ENCODE peak calls at places on chromosomes 7 and 10, in six cellular contexts. V is left lung, C is mucosa of descending colon, E is heart right ventricle, O is body of pancreas, H is RWPE2. W is an unnamed sample. For H3K4me1, the result is how much of the 10 kb centered on the place peaks cover.

GRCh38 chr7:45609180-45609579 is 35.0 kb downstream of the ADCY1 start:
- ATAC-seq in H (no peak), C (no peak), E (no peak), O (no peak), V (no peak), W (no peak)

GRCh38 chr7:90832726-90833125 is 236.6 kb downstream of the CDK14 start:
- ATAC-seq in V (no peak), H (no peak), E (no peak), O (no peak), C (no peak), W (no peak)

GRCh38 chr7:156209087-156209486 is 396.8 kb upstream of the SHH start:
- ATAC-seq in C (no peak), O (no peak), E (no peak), V (no peak), H (no peak), W (no peak)

GRCh38 chr7:151115836-151116418 is 29.7 kb downstream of the AGAP3 start:
- ATAC-seq in V (peak), C (peak), O (peak), H (peak), E (peak), W (no peak)

GRCh38 chr10:113978802-113979201 is 64.9 kb upstream of the ADRB1 start:
- ATAC-seq in E (peak), O (no peak), C (no peak), H (no peak), V (no peak), W (no peak)

GRCh38 chr7:132234751-132235150 is 341.5 kb downstream of the PLXNA4 start:
- ATAC-seq in O (no peak), E (peak), V (peak), H (no peak), C (no peak), W (no peak)

GRCh38 chr7:136033413-136034031 is 56.4 kb upstream of the MTPN start:
- ATAC-seq in H (no peak), V (no peak), E (peak), O (peak), C (no peak), W (peak)

GRCh38 chr10:32890444-32890843 is 67.6 kb downstream of the ITGB1 start:
- ATAC-seq in C (no peak), H (no peak), E (no peak), V (no peak), O (no peak), W (no peak)

GRCh38 chr7:76008156-76008687 is 13.8 kb upstream of the TMEM120A start:
- ATAC-seq in O (no peak), C (no peak), E (no peak), H (no peak), V (no peak), W (no peak)

GRCh38 chr7:37518266-37518665 is 69.6 kb upstream of the ELMO1 start:
- ATAC-seq in V (no peak), H (no peak), O (no peak), E (no peak), C (no peak), W (no peak)

GRCh38 chr7:109964780-109965179 is 1126.1 kb upstream of the LRRN3 start:
- ATAC-seq in H (peak), V (no peak), O (no peak), E (no peak), C (no peak), W (no peak)

GRCh38 chr10:46005383-46005782 is 25.0 kb downstream of the NCOA4 start:
- ATAC-seq in V (no peak), O (no peak), H (no peak), C (no peak), E (no peak), W (no peak)

GRCh38 chr7:82050792-82051191 is 280.9 kb upstream of the HGF start:
- ATAC-seq in V (peak), H (peak), E (peak), C (peak), O (no peak), W (no peak)

GRCh38 chr10:87534173-87534858 is 29.6 kb downstream of the MINPP1 start:
- ATAC-seq in O (no peak), H (no peak), E (no peak), V (peak), C (no peak), W (no peak)

GRCh38 chr10:109698888-109699685 is 224.2 kb downstream of the XPNPEP1 start:
- ATAC-seq in O (no peak), C (peak), H (no peak), E (no peak), V (no peak), W (no peak)

GRCh38 chr7:25895792-25896171 is 256.2 kb upstream of the NFE2L3 start:
- ATAC-seq in O (peak), V (no peak), E (no peak), H (no peak), C (no peak), W (no peak)

GRCh38 chr7:27196287-27196739 is 3.6 kb downstream of the HOXA13 start:
- ATAC-seq in V (peak), H (no peak), O (no peak), C (peak), E (no peak), W (no peak)

GRCh38 chr10:102267748-102268147 is 22.4 kb downstream of the GBF1 start:
- ATAC-seq in H (peak), V (peak), O (no peak), E (no peak), C (no peak), W (peak)

GRCh38 chr10:101292194-101293006 is 61.6 kb upstream of the BTRC start:
- ATAC-seq in O (peak), C (no peak), V (peak), E (peak), H (peak), W (peak)

GRCh38 chr7:47778153-47778661 is 170.1 kb downstream of the PKD1L1 start:
- ATAC-seq in V (no peak), E (no peak), H (peak), C (peak), O (no peak), W (no peak)

GRCh38 chr10:22552888-22553378 is 161.4 kb downstream of the PIP4K2A start:
- ATAC-seq in V (no peak), H (peak), O (no peak), C (peak), E (peak), W (no peak)

GRCh38 chr10:51092402-51092801 is 18.1 kb downstream of the PRKG1 start:
- ATAC-seq in O (no peak), E (peak), H (no peak), V (no peak), C (no peak), W (peak)

GRCh38 chr10:34286136-34286739 is 528.9 kb downstream of the PARD3 start:
- ATAC-seq in E (peak), C (no peak), H (no peak), O (no peak), V (no peak), W (no peak)

GRCh38 chr10:53025172-53025651 is 252.6 kb upstream of the MBL2 start:
- ATAC-seq in E (no peak), V (peak), O (peak), H (no peak), C (no peak), W (no peak)
- H3K4me3 ChIP-seq in E (no peak), V (peak), O (no peak), H (peak), C (no peak), W (peak)

GRCh38 chr7:79647711-79648110 is 194.2 kb upstream of the MAGI2 start:
- ATAC-seq in C (no peak), E (no peak), V (no peak), O (no peak), H (no peak), W (no peak)

GRCh38 chr7:79658304-79658703 is 204.8 kb upstream of the MAGI2 start:
- ATAC-seq in C (no peak), V (no peak), E (no peak), O (no peak), H (no peak), W (no peak)

GRCh38 chr7:79652619-79653018 is 199.2 kb upstream of the MAGI2 start:
- ATAC-seq in C (no peak), E (no peak), V (no peak), H (no peak), O (no peak), W (no peak)

DNA sequence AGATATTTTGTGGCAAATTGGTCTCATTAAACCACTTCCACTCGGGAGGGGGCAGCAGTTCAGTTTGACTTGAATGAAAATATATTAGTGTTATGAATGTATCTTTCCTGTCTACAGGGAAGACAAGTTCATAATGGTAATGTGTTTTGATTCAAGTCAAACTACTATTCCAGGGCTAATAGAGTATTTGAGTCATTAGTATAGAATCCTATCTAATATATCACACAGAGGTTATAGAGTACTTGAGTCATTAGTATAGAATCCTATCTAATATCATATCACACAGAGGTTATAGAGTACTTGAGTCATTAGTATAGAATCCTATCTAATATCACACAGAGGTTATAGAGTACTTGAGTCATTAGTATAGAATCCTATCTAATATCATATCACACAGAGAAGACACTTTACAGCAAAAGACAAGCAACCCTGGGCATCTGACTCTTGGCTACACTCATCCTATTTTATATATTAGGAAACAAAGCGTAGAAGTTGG is 199.7 kb upstream of the MAGI2 start:
- ATAC-seq in O (no peak), H (peak), V (no peak), C (no peak), E (no peak), W (no peak)
- TF ChIP-seq CTCF in O (no peak), H (no peak), V (no peak), C (no peak), E (no peak), W (no peak)

DNA sequence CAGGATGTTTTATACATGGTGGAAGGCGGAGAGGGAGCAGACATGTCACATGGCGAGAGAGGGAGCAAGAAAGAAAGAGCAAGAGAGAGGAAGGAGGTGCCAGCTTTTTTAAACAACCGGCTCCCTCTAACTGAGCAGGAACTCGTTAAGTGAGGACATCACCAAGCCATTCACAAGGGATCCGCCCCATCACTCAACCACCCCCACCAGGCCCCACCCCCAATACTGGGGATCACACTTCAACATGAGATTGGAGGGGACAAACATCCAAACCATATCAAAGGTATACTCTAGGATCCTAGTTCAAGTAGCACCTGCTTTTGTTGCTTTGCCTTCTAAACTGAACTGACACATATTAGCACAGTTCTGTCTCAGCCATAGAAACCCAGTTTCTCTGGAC is 141.9 kb upstream of the KLF14 start:
- ATAC-seq in C (peak), H (peak), E (no peak), O (no peak), V (no peak), W (no peak)
- H3K4me1 ChIP-seq in C (under half), H (under half), E (under half), O (under half), V (under half), W (under half)

DNA sequence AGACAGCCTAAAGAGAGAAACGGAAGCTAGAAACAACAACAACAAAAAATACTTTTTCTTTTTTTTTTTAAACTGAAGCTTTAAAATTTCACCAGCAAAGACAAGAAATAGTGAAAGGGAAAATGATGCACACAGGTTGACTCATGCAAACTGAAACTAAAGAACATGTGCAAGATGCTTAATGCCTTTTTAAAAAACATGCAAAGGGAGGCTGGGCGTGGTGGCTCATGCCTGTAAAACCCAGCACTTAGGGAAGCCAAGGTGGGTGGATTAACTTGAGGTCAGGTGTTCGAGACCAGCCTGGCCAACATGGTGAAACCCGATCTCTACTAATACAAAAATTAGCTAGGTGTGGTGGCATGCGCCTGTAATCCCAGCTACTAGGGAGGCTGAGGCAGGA is 15.1 kb upstream of the CUBN start:
- ATAC-seq in E (no peak), H (no peak), C (peak), V (no peak), O (no peak), W (no peak)
- H3K4me3 ChIP-seq in E (no peak), H (no peak), C (no peak), V (no peak), O (no peak), W (no peak)